ENCODE peak calls at places on chromosomes 6 and 20, in nine cellular contexts. U is MG63, B is heart left ventricle, D is esophagus muscularis mucosa, Z is kidney epithelial cell, Y is Peyer's patch, P is coronary artery, K is left ventricle myocardium inferior, G is colonic mucosa. J is an unnamed sample.

GRCh38 chr20:37552415-37552814 is 24.7 kb upstream of the BLCAP start:
- DNase-seq in U (no peak), B (no peak), D (no peak), Z (no peak), Y (no peak), P (no peak), K (no peak), G (no peak), J (no peak)

GRCh38 chr6:119348308-119349040 is 1.1 kb downstream of the MAN1A1 start:
- DNase-seq in U (peak), B (peak), D (no peak), Z (no peak), Y (peak), P (no peak), K (peak), G (peak), J (peak)

GRCh38 chr6:13195826-13196225 is 132.5 kb downstream of the TBC1D7 start:
- DNase-seq in U (no peak), B (no peak), D (no peak), Z (no peak), Y (no peak), P (no peak), K (no peak), G (no peak), J (no peak)

GRCh38 chr6:2047855-2048254 is 197.6 kb downstream of the GMDS start:
- DNase-seq in U (no peak), B (no peak), D (no peak), Z (no peak), Y (no peak), P (no peak), K (no peak), G (no peak), J (no peak)

GRCh38 chr20:60138263-60139127 is 180.3 kb downstream of the CDH26 start:
- DNase-seq in U (no peak), B (peak), D (peak), Z (no peak), Y (peak), P (no peak), K (peak), G (peak), J (peak)

GRCh38 chr6:36301085-36301658 is 31.3 kb downstream of the PNPLA1 start:
- DNase-seq in U (no peak), B (no peak), D (no peak), Z (no peak), Y (no peak), P (no peak), K (no peak), G (no peak), J (no peak)

GRCh38 chr20:51860015-51860882 is 57.9 kb upstream of the SALL4 start:
- DNase-seq in U (peak), B (no peak), D (no peak), Z (peak), Y (no peak), P (no peak), K (no peak), G (peak), J (no peak)

GRCh38 chr6:108763931-108764579 is 84.2 kb upstream of the ARMC2 start:
- DNase-seq in U (no peak), B (no peak), D (no peak), Z (no peak), Y (no peak), P (no peak), K (no peak), G (no peak), J (no peak)

GRCh38 chr20:44769481-44769863 is 23.8 kb downstream of the KCNK15 start:
- DNase-seq in U (no peak), B (no peak), D (no peak), Z (no peak), Y (no peak), P (no peak), K (no peak), G (no peak), J (no peak)

GRCh38 chr20:20318318-20319161 is 49.4 kb upstream of the INSM1 start:
- DNase-seq in U (no peak), B (no peak), D (peak), Z (no peak), Y (no peak), P (no peak), K (no peak), G (no peak), J (no peak)

GRCh38 chr6:159008656-159009288 is 8.8 kb upstream of the RSPH3 start:
- DNase-seq in U (no peak), B (no peak), D (no peak), Z (no peak), Y (no peak), P (no peak), K (no peak), G (no peak), J (no peak)

GRCh38 chr6:30572078-30572605 is 900 bp downstream of the ABCF1 start:
- DNase-seq in U (no peak), B (no peak), D (no peak), Z (no peak), Y (no peak), P (no peak), K (no peak), G (no peak), J (no peak)
- H3K4me3 ChIP-seq in U (peak), B (peak), D (peak), Z (peak), Y (peak), P (peak), K (peak), G (peak), J (peak)

GRCh38 chr6:6808915-6809314 is 220.4 kb downstream of the LY86 start:
- DNase-seq in U (no peak), B (no peak), D (no peak), Z (no peak), Y (no peak), P (peak), K (no peak), G (no peak), J (no peak)

GRCh38 chr6:6811151-6812002 is 222.9 kb downstream of the LY86 start:
- DNase-seq in U (peak), B (no peak), D (no peak), Z (peak), Y (peak), P (no peak), K (no peak), G (peak), J (peak)

GRCh38 chr6:6812427-6812826 is 223.9 kb downstream of the LY86 start:
- DNase-seq in U (no peak), B (no peak), D (no peak), Z (no peak), Y (no peak), P (no peak), K (no peak), G (no peak), J (no peak)

GRCh38 chr6:6808343-6808742 is 219.8 kb downstream of the LY86 start:
- DNase-seq in U (no peak), B (no peak), D (no peak), Z (no peak), Y (no peak), P (peak), K (no peak), G (no peak), J (no peak)

DNA sequence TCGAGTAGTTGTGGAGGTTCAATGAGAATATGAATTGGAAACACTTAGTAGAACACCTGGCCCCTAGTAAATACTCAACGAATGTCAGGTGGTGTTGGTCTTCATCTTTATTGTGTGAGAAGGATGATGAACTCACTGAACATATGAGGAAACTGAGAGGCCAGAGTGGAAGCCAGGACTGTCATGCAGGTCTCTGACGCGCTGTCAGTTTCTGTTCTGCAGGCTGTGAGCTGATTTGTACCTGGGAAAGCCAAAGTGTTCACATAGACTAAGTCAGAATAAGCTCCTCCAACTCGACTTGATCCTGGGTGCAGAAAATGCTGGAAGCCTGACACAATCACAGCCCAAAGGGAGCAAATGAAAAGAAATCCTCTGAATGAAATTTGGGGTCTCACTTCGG is 222.2 kb downstream of the LY86 start:
- DNase-seq in U (no peak), B (no peak), D (no peak), Z (no peak), Y (peak), P (no peak), K (no peak), G (no peak), J (no peak)
- H3K4me3 ChIP-seq in U (peak), B (no peak), D (peak), Z (no peak), Y (peak), P (peak), K (peak), G (peak), J (no peak)

GRCh38 chr20:3784226-3784853 is 2.2 kb downstream of the CENPB start:
- DNase-seq in U (peak), B (peak), D (no peak), Z (no peak), Y (no peak), P (no peak), K (no peak), G (no peak), J (no peak)
- H3K4me3 ChIP-seq in U (peak), B (no peak), D (peak), Z (no peak), Y (no peak), P (peak), K (peak), G (no peak), J (peak)

GRCh38 chr6:160510976-160511617 is 153.0 kb downstream of the LPA start:
- DNase-seq in U (no peak), B (no peak), D (no peak), Z (no peak), Y (no peak), P (no peak), K (no peak), G (no peak), J (no peak)
- H3K4me3 ChIP-seq in U (no peak), B (no peak), D (no peak), Z (no peak), Y (no peak), P (no peak), K (no peak), G (no peak), J (no peak)

DNA sequence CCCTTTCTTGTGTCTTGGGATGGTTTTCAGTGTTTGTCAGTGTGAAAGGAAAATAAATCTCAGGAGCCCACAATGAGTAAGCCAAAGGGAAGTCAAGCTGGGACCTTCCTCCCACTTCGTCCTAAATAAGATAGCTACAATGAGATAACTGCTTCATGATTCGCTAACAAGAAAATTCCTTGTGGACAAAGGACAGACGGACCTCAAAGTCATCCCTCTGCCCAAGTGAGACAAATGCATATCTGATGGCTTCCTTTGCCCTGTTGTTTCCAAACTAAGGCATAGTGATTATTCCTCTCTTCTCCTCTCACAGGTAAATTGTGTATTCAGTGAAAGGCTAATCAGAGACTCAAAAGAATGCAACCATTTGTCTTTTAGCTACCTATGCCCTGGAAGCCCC is 26.1 kb upstream of the ADTRP start:
- DNase-seq in U (no peak), B (no peak), D (no peak), Z (no peak), Y (no peak), P (no peak), K (no peak), G (no peak), J (no peak)
- H3K4me3 ChIP-seq in U (no peak), B (no peak), D (no peak), Z (no peak), Y (no peak), P (no peak), K (no peak), G (no peak), J (no peak)

DNA sequence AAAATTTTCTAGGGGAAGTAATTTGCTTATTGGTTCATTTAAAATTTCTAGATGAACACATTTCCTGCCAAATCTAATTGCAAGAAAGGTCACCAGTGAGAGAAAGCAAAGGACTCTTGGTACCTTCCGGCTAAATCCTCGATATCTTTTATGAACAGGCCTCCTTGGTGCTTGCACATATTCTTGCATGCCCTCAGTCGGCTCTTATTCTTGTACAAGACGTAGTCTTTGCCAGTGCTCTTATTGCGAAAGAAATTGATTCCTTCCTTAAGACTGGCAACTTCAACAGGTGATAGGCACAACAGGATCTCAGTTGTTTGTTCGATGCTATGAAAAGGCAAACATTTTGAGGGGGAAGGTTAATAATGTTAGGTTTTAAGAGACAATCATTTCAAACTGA is 141.7 kb upstream of the CARMIL1 start:
- DNase-seq in U (no peak), B (no peak), D (no peak), Z (no peak), Y (peak), P (no peak), K (no peak), G (no peak), J (no peak)
- H3K4me3 ChIP-seq in U (no peak), B (peak), D (peak), Z (no peak), Y (peak), P (peak), K (peak), G (peak), J (peak)

GRCh38 chr6:31946370-31946885 is 533 bp downstream of the CFB start:
- DNase-seq in U (no peak), B (no peak), D (no peak), Z (no peak), Y (no peak), P (no peak), K (no peak), G (no peak), J (no peak)
- H3K4me3 ChIP-seq in U (no peak), B (no peak), D (peak), Z (no peak), Y (peak), P (peak), K (peak), G (peak), J (no peak)

DNA sequence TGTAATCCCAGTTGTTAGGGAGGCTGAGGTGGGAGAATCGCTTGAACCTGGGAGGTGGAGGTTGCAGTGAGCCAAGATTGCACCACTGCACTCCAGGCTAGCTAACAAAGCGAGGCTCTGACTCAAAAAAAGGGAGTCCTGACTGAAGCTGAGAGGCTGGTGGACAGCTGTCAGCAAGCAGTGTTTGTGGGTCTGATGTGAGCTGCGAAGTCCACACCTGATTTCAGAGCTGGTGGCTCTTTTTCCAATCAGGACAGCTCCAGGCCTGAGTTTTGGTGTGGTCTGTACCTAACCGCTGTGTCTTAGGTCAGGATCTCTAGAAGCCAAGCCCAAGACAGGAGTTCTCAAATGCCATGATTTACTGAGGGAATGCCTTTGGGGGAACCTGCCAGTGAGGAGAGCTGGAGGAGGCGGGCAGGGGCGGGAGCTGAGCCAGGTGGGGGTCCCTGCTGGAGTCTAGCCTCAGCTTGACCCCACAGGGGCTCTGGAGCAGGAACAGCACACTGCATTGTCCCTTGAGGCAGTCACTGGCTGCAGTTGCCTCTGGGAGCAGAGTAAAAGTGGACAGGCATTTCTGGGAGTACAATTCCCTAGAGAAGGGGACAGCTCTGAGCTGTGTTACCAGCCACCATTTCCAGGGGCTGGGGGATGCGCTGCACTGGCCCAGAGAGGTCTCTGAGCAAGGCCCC is 5.0 kb downstream of the GFRA4 start:
- DNase-seq in U (no peak), B (peak), D (no peak), Z (no peak), Y (no peak), P (no peak), K (no peak), G (no peak), J (no peak)
- H3K4me3 ChIP-seq in U (no peak), B (no peak), D (no peak), Z (no peak), Y (no peak), P (no peak), K (no peak), G (no peak), J (no peak)

J was measured in ovary.